ENCODE peak calls at places on chromosomes 5 and 9, in six cellular contexts. Y is H9, I is neuronal stem cell, A is H1, R is mesenchymal stem cell, C is trophoblast cell. Q is an unnamed sample.

GRCh38 chr9:38690574-38690973 is 29.4 kb downstream of the FAM240B start:
- DNase-seq in C (no peak), I (no peak), A (no peak), Y (no peak), R (no peak), Q (no peak)

GRCh38 chr9:104868687-104869404 is 59.1 kb downstream of the ABCA1 start:
- DNase-seq in Y (peak), C (peak), A (peak), R (peak), I (peak), Q (peak)

GRCh38 chr9:98971168-98971914 is 27.6 kb downstream of the COL15A1 start:
- DNase-seq in R (peak), I (peak), Y (no peak), C (peak), A (no peak), Q (peak)

GRCh38 chr9:70435948-70436347 is 21.5 kb upstream of the KLF9 start:
- DNase-seq in A (no peak), Y (no peak), I (no peak), R (peak), C (no peak), Q (peak)

GRCh38 chr5:139848508-139849100 is 53.0 kb downstream of the PSD2 start:
- DNase-seq in A (peak), R (no peak), C (peak), I (no peak), Y (peak), Q (no peak)

GRCh38 chr9:16309350-16310271 is 560.9 kb downstream of the BNC2 start:
- DNase-seq in I (peak), A (no peak), Y (peak), R (no peak), C (peak), Q (peak)

GRCh38 chr9:79709945-79710674 is 138.3 kb downstream of the TLE4 start:
- DNase-seq in I (no peak), Y (no peak), R (no peak), C (no peak), A (no peak), Q (no peak)

GRCh38 chr5:172939045-172939444 is 20.2 kb upstream of the RPL26L1 start:
- DNase-seq in Y (peak), I (no peak), A (peak), R (peak), C (peak), Q (peak)

GRCh38 chr5:12691330-12691729 is 787.1 kb upstream of the CTNND2 start:
- DNase-seq in Y (no peak), I (no peak), C (peak), R (no peak), A (no peak), Q (no peak)

GRCh38 chr5:14457475-14457874 is 124.1 kb upstream of the OTULINL start:
- DNase-seq in A (no peak), R (peak), I (no peak), C (no peak), Y (no peak), Q (no peak)

GRCh38 chr5:132098621-132099020 is 25.0 kb downstream of the CSF2 start:
- DNase-seq in R (no peak), C (no peak), I (no peak), A (no peak), Y (no peak), Q (peak)

GRCh38 chr5:169838688-169839087 is 141.6 kb downstream of the INSYN2B start:
- DNase-seq in A (no peak), R (no peak), I (no peak), C (no peak), Y (no peak), Q (no peak)

GRCh38 chr9:23638837-23639426 is 187.1 kb downstream of the ELAVL2 start:
- DNase-seq in R (peak), C (no peak), Y (no peak), I (no peak), A (no peak), Q (no peak)

GRCh38 chr9:35962126-35962906 is 4.4 kb upstream of the OR2S2 start:
- DNase-seq in Y (peak), C (peak), I (no peak), R (peak), A (peak), Q (peak)

GRCh38 chr5:129460951-129461815 is 1.1 kb downstream of the ADAMTS19 start:
- DNase-seq in A (peak), C (peak), Y (peak), I (peak), R (peak), Q (no peak)

GRCh38 chr9:121350993-121351561 is 19.0 kb downstream of the STOM start:
- DNase-seq in C (peak), Y (no peak), A (no peak), I (no peak), R (peak), Q (peak)

GRCh38 chr9:98727428-98727827 is 18.7 kb upstream of the GABBR2 start:
- DNase-seq in C (no peak), A (no peak), I (no peak), Y (no peak), R (no peak), Q (no peak)

GRCh38 chr5:179585903-179586511 is 35.7 kb downstream of the RUFY1 start:
- DNase-seq in C (no peak), R (no peak), A (no peak), Y (no peak), I (peak), Q (no peak)
- H3K14ac ChIP-seq in C (no peak), R (no peak), A (no peak), Y (no peak), I (no peak), Q (no peak)

GRCh38 chr5:91367374-91367773 is 15.7 kb downstream of the ARRDC3 start:
- DNase-seq in A (no peak), R (no peak), C (no peak), Y (no peak), I (no peak), Q (no peak)

GRCh38 chr5:91367908-91368648 is 15.0 kb downstream of the ARRDC3 start:
- DNase-seq in Y (no peak), I (no peak), A (no peak), C (no peak), R (no peak), Q (no peak)

GRCh38 chr5:91369480-91369879 is 13.6 kb downstream of the ARRDC3 start:
- DNase-seq in A (no peak), Y (no peak), C (no peak), I (no peak), R (no peak), Q (no peak)

GRCh38 chr5:91365498-91365897 is 17.6 kb downstream of the ARRDC3 start:
- DNase-seq in I (no peak), A (no peak), C (peak), R (no peak), Y (no peak), Q (no peak)

DNA sequence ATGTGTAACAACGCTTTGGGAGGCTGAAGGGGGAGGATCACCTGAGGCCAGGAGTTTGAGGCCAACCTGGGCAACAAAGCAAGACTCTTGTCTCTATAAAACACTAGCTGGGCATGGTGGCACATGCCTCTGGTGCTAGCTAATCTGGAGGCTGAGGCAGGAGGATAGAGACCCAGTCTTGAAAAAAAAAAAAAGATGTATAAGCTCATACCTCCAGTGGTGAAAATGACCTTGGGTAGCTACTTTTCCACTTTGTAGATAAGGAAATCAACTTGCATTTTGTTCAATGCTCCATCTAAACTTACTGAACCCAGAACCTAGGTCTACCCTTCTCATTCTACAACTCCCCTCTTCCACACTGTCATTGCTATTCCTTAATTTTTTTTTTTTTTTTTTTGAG is 16.5 kb downstream of the ARRDC3 start:
- DNase-seq in A (no peak), C (no peak), R (no peak), I (no peak), Y (no peak), Q (no peak)
- H3K14ac ChIP-seq in A (no peak), C (no peak), R (no peak), I (no peak), Y (no peak), Q (no peak)

GRCh38 chr5:150447188-150447587 is 2.4 kb downstream of the RPS14 start:
- DNase-seq in I (no peak), Y (no peak), C (no peak), A (no peak), R (no peak), Q (no peak)
- H3K14ac ChIP-seq in I (no peak), Y (no peak), C (no peak), A (no peak), R (no peak), Q (no peak)

DNA sequence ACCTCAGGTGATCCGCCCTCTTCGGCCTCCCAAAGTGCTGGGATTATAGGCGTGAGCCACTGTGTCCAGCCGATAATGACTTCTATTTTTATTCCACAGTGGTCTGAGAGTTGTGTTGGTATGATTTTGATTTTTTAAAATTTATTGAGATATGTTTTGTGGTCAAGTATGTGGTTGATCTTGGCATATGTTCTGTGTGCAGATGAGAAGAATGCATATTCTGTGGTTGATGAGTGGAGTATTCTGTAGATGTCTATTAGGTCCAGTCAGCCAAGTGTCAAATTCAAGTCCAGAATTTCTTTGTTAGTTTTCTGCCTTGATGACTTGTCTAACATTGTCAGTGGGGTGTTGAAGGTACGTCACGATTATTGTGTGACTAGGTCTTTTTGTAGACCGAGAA is 338.2 kb upstream of the TARS1 start:
- DNase-seq in Y (no peak), I (no peak), A (no peak), C (no peak), R (no peak), Q (peak)
- H3K14ac ChIP-seq in Y (no peak), I (no peak), A (no peak), C (no peak), R (no peak), Q (no peak)

GRCh38 chr5:127910307-127910956 is 173.1 kb upstream of the SLC12A2 start:
- DNase-seq in R (no peak), I (no peak), Y (no peak), C (no peak), A (no peak), Q (no peak)
- H3K14ac ChIP-seq in R (no peak), I (no peak), Y (no peak), C (no peak), A (no peak), Q (no peak)

GRCh38 chr9:75139201-75139600 is 50.9 kb downstream of the OSTF1 start:
- DNase-seq in I (no peak), C (no peak), Y (no peak), A (no peak), R (no peak), Q (no peak)

GRCh38 chr9:75140261-75140660 is 51.9 kb downstream of the OSTF1 start:
- DNase-seq in R (no peak), A (no peak), I (no peak), Y (no peak), C (no peak), Q (no peak)

GRCh38 chr9:75138260-75139040 is 50.1 kb downstream of the OSTF1 start:
- DNase-seq in C (no peak), I (no peak), A (no peak), R (no peak), Y (no peak), Q (no peak)

GRCh38 chr9:75146229-75146628 is 57.9 kb downstream of the OSTF1 start:
- DNase-seq in A (no peak), C (peak), I (no peak), R (peak), Y (no peak), Q (peak)

DNA sequence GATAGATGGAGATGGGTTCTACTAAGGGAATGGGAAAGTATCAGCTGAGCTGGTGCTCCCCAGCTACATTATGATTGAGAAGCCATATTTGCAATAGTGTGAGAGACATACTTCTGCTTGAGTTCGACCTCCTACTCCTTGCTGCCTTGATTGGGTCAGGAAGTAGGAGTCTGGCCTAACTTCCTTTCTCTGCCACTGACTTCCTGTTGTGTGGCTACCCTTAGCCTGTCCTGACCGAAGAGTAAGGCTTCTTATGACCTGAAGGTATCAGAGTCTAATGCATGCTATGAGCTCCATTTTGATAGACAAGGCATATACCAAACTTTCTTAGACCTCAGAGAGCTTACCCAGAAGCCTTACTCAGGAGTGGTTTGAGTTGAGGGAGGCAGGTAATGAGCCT is 53.9 kb downstream of the OSTF1 start:
- DNase-seq in A (no peak), R (no peak), I (no peak), C (no peak), Y (no peak), Q (no peak)
- H3K14ac ChIP-seq in A (no peak), R (no peak), I (no peak), C (no peak), Y (no peak), Q (no peak)

DNA sequence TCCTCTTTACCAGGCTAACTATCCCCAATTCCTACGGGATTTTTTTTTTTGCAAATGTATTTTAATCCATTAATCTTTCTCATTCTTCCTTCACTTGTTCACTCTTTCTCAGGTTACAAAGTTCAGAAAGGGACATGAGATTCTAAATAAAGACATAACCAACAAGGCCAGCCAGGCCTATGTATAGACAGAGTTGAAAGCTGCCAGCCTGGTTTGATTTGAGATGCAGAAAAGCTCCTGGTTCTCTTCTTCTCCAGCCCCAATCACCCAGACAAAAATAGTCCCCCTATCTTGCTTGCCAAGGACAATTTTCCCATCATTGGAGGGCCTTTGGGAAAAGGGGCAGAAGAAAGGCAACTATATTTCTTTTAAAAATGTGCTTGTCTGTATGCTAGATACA is 398.8 kb downstream of the NFIB start:
- DNase-seq in A (no peak), Y (no peak), R (no peak), I (no peak), C (peak), Q (no peak)
- H3K14ac ChIP-seq in A (no peak), Y (no peak), R (no peak), I (no peak), C (no peak), Q (no peak)

DNA sequence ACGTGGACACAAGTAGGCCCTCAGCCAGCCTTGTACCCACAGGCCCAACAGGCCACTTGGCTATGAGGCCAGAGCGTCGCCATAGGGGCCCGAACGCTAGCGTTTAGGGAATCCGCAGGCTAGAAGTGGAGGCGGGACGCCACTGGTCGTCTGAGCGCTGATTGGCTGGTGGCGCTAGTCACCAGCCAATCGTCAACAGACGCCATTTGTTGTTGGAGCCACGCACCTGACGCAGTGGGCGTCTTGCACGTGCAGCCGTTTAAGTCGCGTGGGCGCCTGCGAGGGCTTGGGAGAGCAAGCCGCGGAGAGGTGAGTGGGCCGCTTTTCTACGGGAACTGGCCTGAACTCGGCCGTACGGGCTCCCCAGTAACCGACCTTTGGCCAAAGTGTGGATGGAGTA is at the start of gene DDX4:
- DNase-seq in C (no peak), R (no peak), A (no peak), I (no peak), Y (peak), Q (no peak)
- H3K14ac ChIP-seq in C (no peak), R (no peak), A (no peak), I (no peak), Y (no peak), Q (no peak)